ENCODE peak calls at places on chromosomes 3 and 15, in seven cellular contexts. E, X, V, B, F, L and D are unnamed samples.

GRCh38 chr3:55486857-55487375 is at the start of gene WNT5A:
- DNase-seq in X (no peak), V (peak; percentile 23), L (peak; percentile 32), B (peak; percentile 67), F (peak; percentile 30), E (no peak), D (no peak)

GRCh38 chr3:6491768-6492167 is 369.1 kb upstream of the GRM7 start:
- DNase-seq in X (no peak), F (no peak), B (no peak), V (no peak), L (no peak), E (no peak), D (no peak)

GRCh38 chr3:18442743-18443669 is 17.9 kb upstream of the SATB1 start:
- DNase-seq in F (no peak), L (no peak), E (no peak), V (no peak), B (no peak), X (no peak), D (no peak)

GRCh38 chr15:87477759-87478687 is 778.5 kb downstream of the NTRK3 start:
- DNase-seq in L (no peak), V (no peak), E (no peak), B (peak; percentile 64), F (peak; percentile 40), X (no peak), D (no peak)

GRCh38 chr15:35912196-35912595 is 366.2 kb upstream of the DPH6 start:
- DNase-seq in E (no peak), B (no peak), V (peak; percentile 31), X (no peak), L (no peak), F (no peak), D (no peak)

GRCh38 chr3:44339990-44340389 is 1.4 kb downstream of the TCAIM start:
- DNase-seq in E (no peak), B (no peak), V (no peak), X (no peak), F (no peak), L (no peak), D (no peak)

GRCh38 chr3:126473292-126474168 is 2.2 kb downstream of the ZXDC start:
- DNase-seq in L (no peak), E (no peak), V (no peak), B (no peak), X (no peak), F (no peak), D (no peak)

GRCh38 chr3:143521803-143522202 is 326.5 kb downstream of the SLC9A9 start:
- DNase-seq in E (no peak), L (no peak), B (no peak), F (no peak), X (no peak), V (no peak), D (no peak)

GRCh38 chr15:70488002-70488605 is 275.3 kb downstream of the UACA start:
- DNase-seq in F (peak; percentile 81), E (peak; percentile 77), V (peak; percentile 77), X (peak; percentile 85), L (peak; percentile 78), B (peak; percentile 82), D (no peak)

GRCh38 chr3:66039590-66039887 is 821 bp upstream of the MAGI1 start:
- DNase-seq in E (no peak), V (peak; percentile 62), F (peak; percentile 37), X (peak; percentile 58), L (peak; percentile 35), B (peak; percentile 69), D (no peak)

GRCh38 chr15:61318276-61318675 is 89.2 kb upstream of the RORA start:
- DNase-seq in E (no peak), F (no peak), B (no peak), X (no peak), V (no peak), L (no peak), D (no peak)

GRCh38 chr15:84633311-84634227 is 20.5 kb downstream of the WDR73 start:
- DNase-seq in E (peak; percentile 70), B (peak; percentile 83), L (peak; percentile 79), V (peak; percentile 85), X (peak; percentile 77), F (peak; percentile 83), D (peak; percentile 35)

GRCh38 chr3:55402886-55403605 is 84.1 kb downstream of the WNT5A start:
- DNase-seq in B (no peak), E (no peak), X (no peak), L (no peak), F (no peak), V (no peak), D (no peak)

GRCh38 chr3:158167737-158168469 is 58.0 kb downstream of the RSRC1 start:
- DNase-seq in F (no peak), E (no peak), L (no peak), V (peak; percentile 75), B (no peak), X (no peak), D (no peak)

GRCh38 chr15:57172925-57173324 is 203.4 kb upstream of the CGNL1 start:
- DNase-seq in L (no peak), X (no peak), B (no peak), V (peak; percentile 50), E (no peak), F (no peak), D (no peak)

GRCh38 chr3:63998852-63999754 is 24.2 kb downstream of the PSMD6 start:
- DNase-seq in V (no peak), X (no peak), F (no peak), E (no peak), B (no peak), L (no peak), D (no peak)
- TF ChIP-seq POLR2A in V (no peak), X (no peak), F (no peak), E (no peak), B (no peak), L (no peak), D (no peak)

GRCh38 chr3:196528639-196529233 is 13.6 kb upstream of the SMCO1 start:
- DNase-seq in F (peak; percentile 86), X (peak; percentile 68), L (peak; percentile 79), E (no peak), B (peak; percentile 79), V (peak; percentile 54), D (peak; percentile 88)
- TF ChIP-seq POLR2AphosphoS5 in F (no peak), X (no peak), L (no peak), E (no peak), B (no peak), V (peak; percentile 67), D (peak; percentile 81)

GRCh38 chr15:79990280-79990996 is 19.4 kb upstream of the BCL2A1 start:
- DNase-seq in E (no peak), V (no peak), B (no peak), X (no peak), F (no peak), L (no peak), D (no peak)

GRCh38 chr15:79989682-79990081 is 18.7 kb upstream of the BCL2A1 start:
- DNase-seq in L (no peak), F (peak; percentile 80), V (no peak), E (no peak), B (no peak), X (no peak), D (no peak)

GRCh38 chr15:79990997-79991334 is 20.0 kb upstream of the BCL2A1 start:
- DNase-seq in L (no peak), E (no peak), X (no peak), F (no peak), B (no peak), V (no peak), D (no peak)

GRCh38 chr15:79994651-79995050 is 23.7 kb upstream of the BCL2A1 start:
- DNase-seq in E (no peak), L (no peak), B (no peak), V (no peak), X (no peak), F (no peak), D (no peak)
- TF ChIP-seq POLR2A in E (no peak), L (no peak), B (no peak), V (no peak), X (no peak), F (no peak), D (no peak)

GRCh38 chr15:93249599-93249998 is 160.6 kb upstream of the RGMA start:
- DNase-seq in F (no peak), L (no peak), E (no peak), B (no peak), X (no peak), V (no peak), D (no peak)

GRCh38 chr15:93250905-93251304 is 161.9 kb upstream of the RGMA start:
- DNase-seq in V (no peak), L (no peak), X (no peak), B (no peak), E (no peak), F (no peak), D (no peak)

GRCh38 chr15:93253656-93254055 is 164.6 kb upstream of the RGMA start:
- DNase-seq in V (no peak), X (no peak), B (no peak), F (no peak), L (no peak), E (no peak), D (no peak)

GRCh38 chr15:93250212-93250611 is 161.2 kb upstream of the RGMA start:
- DNase-seq in X (no peak), F (peak; percentile 55), E (no peak), V (no peak), B (no peak), L (no peak), D (no peak)

GRCh38 chr15:93252780-93253179 is 163.8 kb upstream of the RGMA start:
- DNase-seq in F (no peak), B (no peak), X (no peak), E (no peak), L (no peak), V (no peak), D (no peak)
- TF ChIP-seq POLR2AphosphoS5 in F (no peak), B (no peak), X (no peak), E (no peak), L (no peak), V (no peak), D (no peak)

GRCh38 chr15:25671132-25671531 is 192.0 kb downstream of the ATP10A start:
- DNase-seq in V (no peak), X (no peak), F (no peak), B (peak; percentile 76), L (no peak), E (no peak), D (no peak)
- TF ChIP-seq POLR2A in V (no peak), X (no peak), F (no peak), B (no peak), L (no peak), E (no peak), D (no peak)

DNA sequence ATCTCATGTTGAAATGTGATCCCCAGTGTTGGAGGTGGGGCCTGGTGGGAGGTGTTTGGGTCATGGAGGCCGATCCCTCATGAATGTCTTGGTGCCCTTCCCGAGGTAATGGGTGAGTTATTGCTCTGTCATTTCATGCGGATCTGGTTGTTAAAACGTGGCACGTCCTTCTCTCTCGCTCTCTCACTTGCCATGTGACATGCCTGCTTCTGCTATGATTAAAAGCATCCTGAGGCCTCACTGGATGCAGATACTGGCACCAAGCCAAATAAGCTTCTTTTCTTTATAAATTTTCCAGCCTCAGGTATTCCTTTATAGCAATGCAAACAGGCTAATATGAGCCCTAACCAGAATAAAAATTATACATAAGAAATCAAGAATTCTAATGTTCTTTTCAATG is 31.7 kb upstream of the HACD2 start:
- DNase-seq in V (no peak), X (no peak), L (no peak), F (no peak), B (no peak), E (no peak), D (no peak)
- TF ChIP-seq POLR2AphosphoS5 in V (no peak), X (peak; percentile 21), L (peak; percentile 62), F (no peak), B (peak; percentile 87), E (peak; percentile 42), D (no peak)